ENCODE peak calls at places on chromosome 4, in seven cellular contexts. N is HCT116; K is effector memory CD4-positive, alpha-beta T cell; O is H7; I is cardiac muscle cell; D is esophagus muscularis mucosa; W is IMR-90. J is an unnamed sample.

GRCh38 chr4:102759835-102760644 is 728 bp downstream of the MANBA start:
- DNase-seq in N (no peak), K (peak), O (no peak), I (peak), D (no peak), W (peak), J (no peak)

GRCh38 chr4:183422962-183423653 is 21.3 kb upstream of the CDKN2AIP start:
- DNase-seq in N (no peak), K (no peak), O (no peak), I (no peak), D (no peak), W (peak), J (no peak)

GRCh38 chr4:23877758-23878229 is 12.1 kb downstream of the PPARGC1A start:
- DNase-seq in N (no peak), K (no peak), O (no peak), I (no peak), D (no peak), W (peak), J (no peak)

GRCh38 chr4:15395342-15395741 is 32.5 kb upstream of the C1QTNF7 start:
- DNase-seq in N (no peak), K (no peak), O (no peak), I (no peak), D (no peak), W (peak), J (no peak)

GRCh38 chr4:138668309-138668708 is 347.3 kb upstream of the NOCT start:
- DNase-seq in N (no peak), K (no peak), O (no peak), I (no peak), D (no peak), W (no peak), J (no peak)

GRCh38 chr4:1602621-1603412 is 81.3 kb downstream of the FAM53A start:
- DNase-seq in N (no peak), K (no peak), O (peak), I (no peak), D (no peak), W (no peak), J (no peak)

GRCh38 chr4:101229116-101229515 is 118.2 kb downstream of the PPP3CA start:
- DNase-seq in N (no peak), K (no peak), O (no peak), I (no peak), D (no peak), W (peak), J (no peak)

GRCh38 chr4:19266566-19266965 is 985.1 kb upstream of the SLIT2 start:
- DNase-seq in N (no peak), K (no peak), O (no peak), I (peak), D (no peak), W (no peak), J (no peak)

GRCh38 chr4:182142146-182143085 is 100.8 kb upstream of the TENM3 start:
- DNase-seq in N (no peak), K (no peak), O (peak), I (peak), D (no peak), W (peak), J (no peak)

GRCh38 chr4:185115827-185116232 is 27.2 kb upstream of the SLC25A4 start:
- DNase-seq in N (no peak), K (no peak), O (peak), I (peak), D (no peak), W (peak), J (no peak)

GRCh38 chr4:6548201-6548881 is 26.6 kb upstream of the MAN2B2 start:
- DNase-seq in N (peak), K (no peak), O (peak), I (peak), D (no peak), W (peak), J (no peak)

GRCh38 chr4:4659871-4660651 is 118.2 kb upstream of the STX18 start:
- DNase-seq in N (peak), K (no peak), O (no peak), I (no peak), D (no peak), W (peak), J (no peak)

GRCh38 chr4:183638436-183638835 is 20.5 kb downstream of the RWDD4 start:
- DNase-seq in N (no peak), K (no peak), O (no peak), I (no peak), D (no peak), W (peak), J (no peak)

GRCh38 chr4:141801558-141801957 is 165.2 kb downstream of the IL15 start:
- DNase-seq in N (no peak), K (no peak), O (no peak), I (no peak), D (no peak), W (no peak), J (no peak)

GRCh38 chr4:17713779-17714178 is 67.6 kb downstream of the FAM184B start:
- DNase-seq in N (no peak), K (no peak), O (no peak), I (no peak), D (no peak), W (no peak), J (no peak)

GRCh38 chr4:55884851-55885219 is 31.4 kb downstream of the EXOC1 start:
- DNase-seq in N (no peak), K (no peak), O (no peak), I (no peak), D (no peak), W (no peak), J (no peak)

GRCh38 chr4:36273276-36273675 is 8.1 kb upstream of the DTHD1 start:
- DNase-seq in N (no peak), K (no peak), O (no peak), I (no peak), D (no peak), W (no peak), J (no peak)

GRCh38 chr4:182917182-182918043 is at the start of gene DCTD:
- DNase-seq in N (no peak), K (peak), O (peak), I (peak), D (no peak), W (peak), J (peak)

GRCh38 chr4:48913346-48913745 is 6.8 kb upstream of the OCIAD2 start:
- DNase-seq in N (no peak), K (no peak), O (no peak), I (no peak), D (no peak), W (peak), J (no peak)

GRCh38 chr4:90093526-90093925 is 33.7 kb upstream of the CCSER1 start:
- DNase-seq in N (no peak), K (no peak), O (no peak), I (no peak), D (no peak), W (no peak), J (no peak)

GRCh38 chr4:90099795-90100194 is 27.4 kb upstream of the CCSER1 start:
- DNase-seq in N (no peak), K (no peak), O (no peak), I (no peak), D (no peak), W (no peak), J (no peak)

DNA sequence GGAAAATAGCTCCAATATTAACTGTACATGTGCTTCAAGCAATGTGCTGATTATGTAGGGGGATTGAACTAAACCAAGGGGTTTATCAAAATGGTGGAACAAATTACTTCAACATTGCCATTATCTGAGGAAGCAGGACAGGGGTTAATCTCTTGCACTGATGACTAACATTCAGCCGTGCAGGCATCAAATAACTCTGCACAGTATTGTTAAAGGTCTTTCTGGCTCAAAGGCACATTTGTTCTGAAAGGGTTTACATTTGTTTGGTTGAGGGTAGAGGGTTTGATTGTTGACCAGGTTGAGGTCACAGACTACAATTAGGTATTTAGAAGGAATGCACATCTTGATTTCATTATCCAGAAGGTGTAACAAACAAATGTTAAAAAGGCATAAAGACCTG is 32.2 kb upstream of the CCSER1 start:
- DNase-seq in N (no peak), K (no peak), O (no peak), I (no peak), D (no peak), W (no peak), J (no peak)
- H3K4me3 ChIP-seq in N (no peak), K (no peak), O (no peak), I (no peak), D (no peak), W (no peak), J (no peak)

GRCh38 chr4:22471999-22472434 is 43.8 kb downstream of the ADGRA3 start:
- DNase-seq in N (no peak), K (no peak), O (no peak), I (peak), D (no peak), W (peak), J (no peak)

GRCh38 chr4:22476011-22476410 is 39.9 kb downstream of the ADGRA3 start:
- DNase-seq in N (no peak), K (no peak), O (no peak), I (no peak), D (no peak), W (no peak), J (no peak)

GRCh38 chr4:22474636-22475310 is 41.1 kb downstream of the ADGRA3 start:
- DNase-seq in N (peak), K (no peak), O (no peak), I (no peak), D (no peak), W (peak), J (no peak)

GRCh38 chr4:22471419-22471818 is 44.4 kb downstream of the ADGRA3 start:
- DNase-seq in N (no peak), K (no peak), O (no peak), I (no peak), D (no peak), W (no peak), J (no peak)

DNA sequence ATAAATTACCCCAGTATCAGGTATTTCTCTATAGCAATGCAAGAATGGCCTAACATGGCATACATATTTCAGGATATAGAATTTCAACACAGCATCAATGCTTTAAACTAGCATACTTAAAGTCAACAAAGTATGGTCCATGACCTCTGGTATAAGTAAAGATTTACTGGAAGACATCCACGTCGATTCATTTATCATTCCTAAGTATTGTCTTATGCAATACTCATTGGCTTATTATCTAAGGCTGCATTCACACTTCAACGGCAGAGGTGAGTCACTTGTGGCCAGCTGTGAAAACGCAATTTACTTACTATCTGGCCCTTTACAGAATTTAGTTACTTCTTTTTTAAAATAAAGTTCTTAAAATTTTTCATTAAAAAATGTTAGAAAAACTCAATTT is 42.6 kb downstream of the ADGRA3 start:
- DNase-seq in N (no peak), K (no peak), O (no peak), I (no peak), D (no peak), W (peak), J (no peak)
- H3K4me3 ChIP-seq in N (no peak), K (no peak), O (no peak), I (no peak), D (no peak), W (no peak), J (no peak)

GRCh38 chr4:98641393-98641792 is 17.0 kb downstream of the TSPAN5 start:
- DNase-seq in N (no peak), K (no peak), O (no peak), I (no peak), D (peak), W (peak), J (no peak)

GRCh38 chr4:98643760-98644159 is 14.7 kb downstream of the TSPAN5 start:
- DNase-seq in N (no peak), K (no peak), O (no peak), I (no peak), D (no peak), W (no peak), J (no peak)

GRCh38 chr4:98642991-98643426 is 15.4 kb downstream of the TSPAN5 start:
- DNase-seq in N (peak), K (no peak), O (no peak), I (no peak), D (no peak), W (peak), J (no peak)

GRCh38 chr4:98639523-98639922 is 18.9 kb downstream of the TSPAN5 start:
- DNase-seq in N (no peak), K (no peak), O (no peak), I (no peak), D (peak), W (peak), J (peak)

GRCh38 chr4:98641906-98642668 is 16.3 kb downstream of the TSPAN5 start:
- DNase-seq in N (no peak), K (no peak), O (no peak), I (no peak), D (no peak), W (no peak), J (no peak)
- H3K4me3 ChIP-seq in N (no peak), K (no peak), O (no peak), I (no peak), D (no peak), W (no peak), J (no peak)

GRCh38 chr4:87844476-87844875 is 11.7 kb downstream of the MEPE start:
- DNase-seq in N (no peak), K (no peak), O (no peak), I (no peak), D (no peak), W (no peak), J (no peak)

GRCh38 chr4:87849612-87850011 is 16.8 kb downstream of the MEPE start:
- DNase-seq in N (no peak), K (no peak), O (no peak), I (no peak), D (no peak), W (peak), J (no peak)

GRCh38 chr4:87851955-87852354 is 19.2 kb downstream of the MEPE start:
- DNase-seq in N (no peak), K (no peak), O (no peak), I (no peak), D (no peak), W (no peak), J (no peak)

GRCh38 chr4:87851332-87851731 is 18.6 kb downstream of the MEPE start:
- DNase-seq in N (no peak), K (no peak), O (no peak), I (no peak), D (no peak), W (no peak), J (no peak)

GRCh38 chr4:87848622-87849351 is 16.0 kb downstream of the MEPE start:
- DNase-seq in N (peak), K (no peak), O (no peak), I (peak), D (no peak), W (peak), J (peak)
- H3K4me3 ChIP-seq in N (peak), K (no peak), O (no peak), I (no peak), D (peak), W (no peak), J (peak)

GRCh38 chr4:88283661-88284377 is 542 bp downstream of the PPM1K start:
- DNase-seq in N (peak), K (peak), O (peak), I (peak), D (peak), W (peak), J (peak)

GRCh38 chr4:88277711-88278025 is 6.7 kb downstream of the PPM1K start:
- DNase-seq in N (no peak), K (no peak), O (no peak), I (no peak), D (no peak), W (no peak), J (no peak)

GRCh38 chr4:88275949-88276515 is 8.3 kb downstream of the PPM1K start:
- DNase-seq in N (no peak), K (no peak), O (no peak), I (no peak), D (no peak), W (no peak), J (no peak)

GRCh38 chr4:88276952-88277710 is 7.2 kb downstream of the PPM1K start:
- DNase-seq in N (no peak), K (no peak), O (no peak), I (no peak), D (peak), W (no peak), J (no peak)

DNA sequence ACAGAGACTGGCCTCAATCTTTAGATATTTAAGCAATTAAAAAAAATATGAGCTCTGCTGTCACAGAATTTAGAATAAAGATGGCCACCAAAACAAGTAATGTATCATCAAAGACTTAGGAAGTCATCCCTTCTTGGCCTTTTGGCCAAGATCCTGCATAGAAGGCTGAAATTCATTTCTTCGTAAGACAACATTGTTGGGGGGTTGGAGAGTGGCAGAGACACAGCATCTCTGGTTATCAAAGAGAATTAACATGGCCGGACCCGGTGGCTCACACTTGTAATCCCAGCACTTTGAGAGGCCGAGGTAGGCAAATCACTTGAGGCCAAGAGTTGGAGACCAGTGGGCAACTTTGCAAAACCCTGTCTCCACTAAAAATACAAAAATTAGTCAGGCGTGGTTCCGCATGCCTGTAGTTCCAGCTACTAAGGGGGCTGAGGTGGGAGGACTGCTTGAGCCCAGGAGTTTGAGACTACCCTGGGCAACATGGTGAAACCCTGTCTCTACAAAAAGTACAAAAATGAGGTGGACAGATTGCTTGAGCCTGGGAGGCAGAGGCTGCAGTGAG is 4.0 kb downstream of the PPM1K start:
- DNase-seq in N (no peak), K (no peak), O (no peak), I (no peak), D (peak), W (no peak), J (no peak)
- H3K4me3 ChIP-seq in N (no peak), K (no peak), O (no peak), I (no peak), D (no peak), W (no peak), J (no peak)